ENCODE peak calls at places on chromosomes 11 and 22, in five cellular contexts. One of them, this sample, is unnamed.

GRCh38 chr11:128251140-128251539 is 336.2 kb downstream of the ETS1 start:
- DNase-seq in HCT116: no peak
- DNase-seq in K562: no peak
- DNase-seq in fibroblast of lung: peak
- DNase-seq in neural progenitor cell: no peak
- DNase-seq in this sample: no peak

GRCh38 chr22:21642584-21643448 is 714 bp downstream of the SDF2L1 start:
- DNase-seq in HCT116: no peak
- DNase-seq in K562: peak
- DNase-seq in fibroblast of lung: peak
- DNase-seq in neural progenitor cell: peak
- DNase-seq in this sample: no peak

GRCh38 chr11:131845255-131845654 is 474.8 kb downstream of the NTM start:
- DNase-seq in HCT116: no peak
- DNase-seq in K562: no peak
- DNase-seq in fibroblast of lung: no peak
- DNase-seq in neural progenitor cell: no peak
- DNase-seq in this sample: no peak

GRCh38 chr11:3796796-3797328 is 492 bp downstream of the NUP98 start:
- DNase-seq in HCT116: no peak
- DNase-seq in K562: no peak
- DNase-seq in fibroblast of lung: no peak
- DNase-seq in neural progenitor cell: no peak
- DNase-seq in this sample: no peak

GRCh38 chr11:105840391-105840790 is 181.6 kb downstream of the MSANTD4 start:
- DNase-seq in HCT116: no peak
- DNase-seq in K562: no peak
- DNase-seq in fibroblast of lung: no peak
- DNase-seq in neural progenitor cell: no peak
- DNase-seq in this sample: peak

GRCh38 chr11:109937968-109938367 is 155.2 kb upstream of the ZC3H12C start:
- DNase-seq in HCT116: no peak
- DNase-seq in K562: no peak
- DNase-seq in fibroblast of lung: no peak
- DNase-seq in neural progenitor cell: no peak
- DNase-seq in this sample: no peak

GRCh38 chr11:104191124-104191523 is 27.2 kb upstream of the PDGFD start:
- DNase-seq in HCT116: no peak
- DNase-seq in K562: no peak
- DNase-seq in fibroblast of lung: peak
- DNase-seq in neural progenitor cell: no peak
- DNase-seq in this sample: no peak

GRCh38 chr22:22485524-22485923 is 23.0 kb downstream of the ZNF280B start:
- DNase-seq in HCT116: no peak
- DNase-seq in K562: no peak
- DNase-seq in fibroblast of lung: no peak
- DNase-seq in neural progenitor cell: no peak
- DNase-seq in this sample: no peak

GRCh38 chr11:34140149-34140548 is 34.7 kb downstream of the NAT10 start:
- DNase-seq in HCT116: no peak
- DNase-seq in K562: no peak
- DNase-seq in fibroblast of lung: no peak
- DNase-seq in neural progenitor cell: no peak
- DNase-seq in this sample: no peak

GRCh38 chr22:22244337-22245250 is at the start of gene VPREB1:
- DNase-seq in HCT116: no peak
- DNase-seq in K562: peak
- DNase-seq in fibroblast of lung: no peak
- DNase-seq in neural progenitor cell: no peak
- DNase-seq in this sample: no peak

GRCh38 chr11:67500818-67501584 is 4.2 kb downstream of the PITPNM1 start:
- DNase-seq in HCT116: no peak
- DNase-seq in K562: no peak
- DNase-seq in fibroblast of lung: no peak
- DNase-seq in neural progenitor cell: no peak
- DNase-seq in this sample: no peak

GRCh38 chr11:808427-809286 is 1.1 kb upstream of the RPLP2 start:
- DNase-seq in HCT116: no peak
- DNase-seq in K562: no peak
- DNase-seq in fibroblast of lung: no peak
- DNase-seq in neural progenitor cell: no peak
- DNase-seq in this sample: no peak

GRCh38 chr11:69530278-69531070 is 49.0 kb downstream of the LINC01488 start:
- DNase-seq in HCT116: no peak
- DNase-seq in K562: no peak
- DNase-seq in fibroblast of lung: no peak
- DNase-seq in neural progenitor cell: no peak
- DNase-seq in this sample: no peak

GRCh38 chr11:17765381-17766359 is 31.1 kb downstream of the KCNC1 start:
- DNase-seq in HCT116: no peak
- DNase-seq in K562: no peak
- DNase-seq in fibroblast of lung: peak
- DNase-seq in neural progenitor cell: peak
- DNase-seq in this sample: no peak

GRCh38 chr11:2507945-2508749 is 63.3 kb downstream of the KCNQ1 start:
- DNase-seq in HCT116: no peak
- DNase-seq in K562: peak
- DNase-seq in fibroblast of lung: no peak
- DNase-seq in neural progenitor cell: no peak
- DNase-seq in this sample: no peak

GRCh38 chr11:60985991-60986915 is 14.8 kb downstream of the CD6 start:
- DNase-seq in HCT116: no peak
- DNase-seq in K562: no peak
- DNase-seq in fibroblast of lung: peak
- DNase-seq in neural progenitor cell: no peak
- DNase-seq in this sample: no peak

GRCh38 chr11:94028436-94028835 is 7.3 kb downstream of the HEPHL1 start:
- DNase-seq in HCT116: no peak
- DNase-seq in K562: no peak
- DNase-seq in fibroblast of lung: peak
- DNase-seq in neural progenitor cell: no peak
- DNase-seq in this sample: no peak

GRCh38 chr22:22848364-22848866 is 39.2 kb upstream of the IGLL5 start:
- DNase-seq in HCT116: peak
- DNase-seq in K562: peak
- DNase-seq in fibroblast of lung: peak
- DNase-seq in neural progenitor cell: peak
- DNase-seq in this sample: no peak

GRCh38 chr11:38646382-38646781 is 2048.3 kb upstream of the RAG2 start:
- DNase-seq in HCT116: no peak
- DNase-seq in K562: no peak
- DNase-seq in fibroblast of lung: no peak
- DNase-seq in neural progenitor cell: no peak
- DNase-seq in this sample: no peak

DNA sequence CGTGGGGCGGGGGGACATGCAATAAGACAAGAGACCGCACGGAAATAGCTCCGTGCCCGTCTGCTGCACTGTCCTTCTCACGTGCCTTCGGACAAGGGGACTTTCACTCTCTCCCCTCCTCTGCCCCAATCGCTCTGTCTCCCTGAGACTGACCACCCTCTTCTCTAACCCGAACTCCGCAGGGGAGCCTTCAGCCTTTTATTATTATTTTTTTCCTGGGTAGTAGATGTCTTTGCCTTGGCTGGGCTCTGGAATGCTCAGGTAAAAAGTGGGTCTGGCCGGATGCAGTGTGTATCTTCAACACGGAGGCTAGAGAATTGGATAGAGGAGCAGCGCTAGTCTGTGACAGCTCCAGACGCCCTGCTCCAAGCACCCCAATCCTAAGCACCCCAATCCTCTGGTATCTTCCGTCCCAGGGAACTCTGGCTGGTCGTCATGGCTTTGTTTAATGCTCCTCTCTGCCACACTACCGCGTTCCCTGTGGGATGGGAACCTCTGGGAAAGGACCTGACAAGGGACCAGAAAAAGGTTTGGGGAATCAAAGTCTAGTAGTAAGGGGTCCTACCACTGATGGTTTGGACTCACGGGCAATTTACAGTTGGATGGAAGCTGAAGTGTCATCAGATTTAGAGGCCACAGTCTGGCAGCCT is 25.1 kb upstream of the ROBO3 start:
- DNase-seq in HCT116: no peak
- DNase-seq in K562: no peak
- DNase-seq in fibroblast of lung: no peak
- DNase-seq in neural progenitor cell: no peak
- DNase-seq in this sample: no peak
- TF ChIP-seq EZH2 in HCT116: no peak
- TF ChIP-seq EZH2 in K562: no peak
- TF ChIP-seq EZH2 in fibroblast of lung: peak
- TF ChIP-seq EZH2 in neural progenitor cell: no peak
- TF ChIP-seq EZH2 in this sample: no peak

GRCh38 chr22:33331017-33331416 is 272.8 kb upstream of the SYN3 start:
- DNase-seq in HCT116: no peak
- DNase-seq in K562: no peak
- DNase-seq in fibroblast of lung: no peak
- DNase-seq in neural progenitor cell: no peak
- DNase-seq in this sample: no peak
- TF ChIP-seq EZH2 in HCT116: no peak
- TF ChIP-seq EZH2 in K562: no peak
- TF ChIP-seq EZH2 in fibroblast of lung: no peak
- TF ChIP-seq EZH2 in neural progenitor cell: no peak
- TF ChIP-seq EZH2 in this sample: no peak

GRCh38 chr11:66011785-66012303 is at the start of gene CST6:
- DNase-seq in HCT116: no peak
- DNase-seq in K562: no peak
- DNase-seq in fibroblast of lung: no peak
- DNase-seq in neural progenitor cell: peak
- DNase-seq in this sample: no peak
- TF ChIP-seq EZH2 in HCT116: no peak
- TF ChIP-seq EZH2 in K562: no peak
- TF ChIP-seq EZH2 in fibroblast of lung: peak
- TF ChIP-seq EZH2 in neural progenitor cell: peak
- TF ChIP-seq EZH2 in this sample: no peak

GRCh38 chr11:79440451-79441158 is at the start of gene TENM4:
- DNase-seq in HCT116: no peak
- DNase-seq in K562: no peak
- DNase-seq in fibroblast of lung: peak
- DNase-seq in neural progenitor cell: peak
- DNase-seq in this sample: no peak
- TF ChIP-seq EZH2 in HCT116: no peak
- TF ChIP-seq EZH2 in K562: no peak
- TF ChIP-seq EZH2 in fibroblast of lung: no peak
- TF ChIP-seq EZH2 in neural progenitor cell: no peak
- TF ChIP-seq EZH2 in this sample: no peak